ENCODE peak calls at places on chromosomes 1 and 21, in ten cellular contexts. One of them, this sample, is unnamed.

GRCh38 chr1:44237721-44238457 is 24.6 kb downstream of the DMAP1 start:
- DNase-seq in BE2C: peak
- DNase-seq in heart left ventricle: no peak
- DNase-seq in PC-9: no peak
- DNase-seq in lower leg skin: no peak
- DNase-seq in fibroblast of lung: peak
- DNase-seq in fibroblast of mammary gland: peak
- DNase-seq in gastrocnemius medialis: peak
- DNase-seq in psoas muscle: no peak
- DNase-seq in PC-3: no peak
- DNase-seq in this sample: no peak

GRCh38 chr1:27473755-27474154 is 16.2 kb downstream of the WASF2 start:
- DNase-seq in PC-9: no peak
- DNase-seq in psoas muscle: no peak
- DNase-seq in heart left ventricle: no peak
- DNase-seq in lower leg skin: no peak
- DNase-seq in gastrocnemius medialis: no peak
- DNase-seq in BE2C: no peak
- DNase-seq in fibroblast of mammary gland: no peak
- DNase-seq in PC-3: no peak
- DNase-seq in fibroblast of lung: peak
- DNase-seq in this sample: no peak

GRCh38 chr1:198167436-198167934 is 10.7 kb downstream of the NEK7 start:
- DNase-seq in fibroblast of lung: peak
- DNase-seq in PC-3: peak
- DNase-seq in psoas muscle: no peak
- DNase-seq in BE2C: no peak
- DNase-seq in PC-9: no peak
- DNase-seq in fibroblast of mammary gland: peak
- DNase-seq in lower leg skin: no peak
- DNase-seq in heart left ventricle: no peak
- DNase-seq in gastrocnemius medialis: peak
- DNase-seq in this sample: no peak

GRCh38 chr1:190226006-190226405 is 251.7 kb downstream of the BRINP3 start:
- DNase-seq in fibroblast of lung: no peak
- DNase-seq in PC-3: no peak
- DNase-seq in lower leg skin: no peak
- DNase-seq in psoas muscle: no peak
- DNase-seq in BE2C: no peak
- DNase-seq in fibroblast of mammary gland: no peak
- DNase-seq in gastrocnemius medialis: no peak
- DNase-seq in heart left ventricle: no peak
- DNase-seq in PC-9: no peak
- DNase-seq in this sample: no peak

GRCh38 chr1:165025805-165026204 is 330.7 kb downstream of the LMX1A start:
- DNase-seq in PC-9: no peak
- DNase-seq in gastrocnemius medialis: no peak
- DNase-seq in heart left ventricle: no peak
- DNase-seq in psoas muscle: no peak
- DNase-seq in fibroblast of mammary gland: no peak
- DNase-seq in BE2C: no peak
- DNase-seq in lower leg skin: no peak
- DNase-seq in PC-3: no peak
- DNase-seq in fibroblast of lung: no peak
- DNase-seq in this sample: no peak

GRCh38 chr1:229015791-229016190 is 255.1 kb upstream of the RAB4A start:
- DNase-seq in fibroblast of lung: no peak
- DNase-seq in psoas muscle: peak
- DNase-seq in lower leg skin: no peak
- DNase-seq in fibroblast of mammary gland: no peak
- DNase-seq in BE2C: no peak
- DNase-seq in PC-9: no peak
- DNase-seq in PC-3: no peak
- DNase-seq in heart left ventricle: no peak
- DNase-seq in gastrocnemius medialis: peak
- DNase-seq in this sample: no peak

GRCh38 chr1:244074559-244075171 is 23.6 kb downstream of the ZBTB18 start:
- DNase-seq in PC-3: no peak
- DNase-seq in gastrocnemius medialis: no peak
- DNase-seq in PC-9: no peak
- DNase-seq in BE2C: no peak
- DNase-seq in lower leg skin: no peak
- DNase-seq in psoas muscle: no peak
- DNase-seq in fibroblast of mammary gland: no peak
- DNase-seq in fibroblast of lung: no peak
- DNase-seq in heart left ventricle: no peak
- DNase-seq in this sample: no peak

GRCh38 chr21:14096172-14096571 is 114.6 kb downstream of the LIPI start:
- DNase-seq in BE2C: no peak
- DNase-seq in fibroblast of mammary gland: no peak
- DNase-seq in psoas muscle: no peak
- DNase-seq in PC-9: no peak
- DNase-seq in gastrocnemius medialis: no peak
- DNase-seq in fibroblast of lung: no peak
- DNase-seq in PC-3: no peak
- DNase-seq in heart left ventricle: no peak
- DNase-seq in lower leg skin: no peak
- DNase-seq in this sample: no peak

GRCh38 chr1:152110365-152110859 is 4.8 kb downstream of the TCHH start:
- DNase-seq in PC-9: peak
- DNase-seq in BE2C: no peak
- DNase-seq in lower leg skin: no peak
- DNase-seq in gastrocnemius medialis: no peak
- DNase-seq in fibroblast of lung: peak
- DNase-seq in psoas muscle: peak
- DNase-seq in fibroblast of mammary gland: peak
- DNase-seq in PC-3: peak
- DNase-seq in heart left ventricle: peak
- DNase-seq in this sample: no peak

GRCh38 chr1:53654216-53655210 is 84.5 kb downstream of the GLIS1 start:
- DNase-seq in psoas muscle: no peak
- DNase-seq in PC-3: no peak
- DNase-seq in BE2C: no peak
- DNase-seq in gastrocnemius medialis: no peak
- DNase-seq in lower leg skin: no peak
- DNase-seq in fibroblast of mammary gland: peak
- DNase-seq in fibroblast of lung: peak
- DNase-seq in PC-9: no peak
- DNase-seq in heart left ventricle: no peak
- DNase-seq in this sample: no peak

GRCh38 chr1:92484472-92485373 is 2.0 kb downstream of the GFI1 start:
- DNase-seq in PC-3: peak
- DNase-seq in fibroblast of mammary gland: no peak
- DNase-seq in lower leg skin: no peak
- DNase-seq in fibroblast of lung: no peak
- DNase-seq in psoas muscle: peak
- DNase-seq in gastrocnemius medialis: no peak
- DNase-seq in PC-9: peak
- DNase-seq in heart left ventricle: no peak
- DNase-seq in BE2C: peak
- DNase-seq in this sample: no peak

GRCh38 chr1:58585591-58586151 is 8.6 kb upstream of the TACSTD2 start:
- DNase-seq in BE2C: no peak
- DNase-seq in PC-9: no peak
- DNase-seq in fibroblast of lung: peak
- DNase-seq in PC-3: peak
- DNase-seq in gastrocnemius medialis: no peak
- DNase-seq in heart left ventricle: no peak
- DNase-seq in lower leg skin: no peak
- DNase-seq in psoas muscle: no peak
- DNase-seq in fibroblast of mammary gland: peak
- DNase-seq in this sample: no peak

GRCh38 chr1:110235839-110236682 is 25.9 kb downstream of the KCNC4 start:
- DNase-seq in gastrocnemius medialis: no peak
- DNase-seq in BE2C: no peak
- DNase-seq in fibroblast of lung: peak
- DNase-seq in heart left ventricle: no peak
- DNase-seq in PC-3: peak
- DNase-seq in fibroblast of mammary gland: peak
- DNase-seq in PC-9: peak
- DNase-seq in lower leg skin: no peak
- DNase-seq in psoas muscle: no peak
- DNase-seq in this sample: no peak

GRCh38 chr21:45436371-45437040 is 31.5 kb downstream of the COL18A1 start:
- DNase-seq in PC-3: no peak
- DNase-seq in lower leg skin: no peak
- DNase-seq in BE2C: no peak
- DNase-seq in fibroblast of lung: no peak
- DNase-seq in gastrocnemius medialis: no peak
- DNase-seq in fibroblast of mammary gland: no peak
- DNase-seq in psoas muscle: no peak
- DNase-seq in heart left ventricle: no peak
- DNase-seq in PC-9: no peak
- DNase-seq in this sample: no peak

GRCh38 chr1:24254783-24255182 is 64.4 kb upstream of the GRHL3 start:
- DNase-seq in fibroblast of mammary gland: no peak
- DNase-seq in fibroblast of lung: no peak
- DNase-seq in psoas muscle: no peak
- DNase-seq in gastrocnemius medialis: no peak
- DNase-seq in heart left ventricle: no peak
- DNase-seq in PC-3: no peak
- DNase-seq in PC-9: no peak
- DNase-seq in lower leg skin: no peak
- DNase-seq in BE2C: peak
- DNase-seq in this sample: no peak

GRCh38 chr1:183210678-183211077 is 24.6 kb downstream of the LAMC2 start:
- DNase-seq in psoas muscle: no peak
- DNase-seq in PC-3: no peak
- DNase-seq in gastrocnemius medialis: no peak
- DNase-seq in heart left ventricle: no peak
- DNase-seq in PC-9: no peak
- DNase-seq in fibroblast of mammary gland: no peak
- DNase-seq in lower leg skin: no peak
- DNase-seq in BE2C: no peak
- DNase-seq in fibroblast of lung: no peak
- DNase-seq in this sample: no peak

GRCh38 chr1:151728151-151728711 is 6.9 kb downstream of the RIIAD1 start:
- DNase-seq in fibroblast of mammary gland: peak
- DNase-seq in psoas muscle: no peak
- DNase-seq in lower leg skin: no peak
- DNase-seq in BE2C: peak
- DNase-seq in gastrocnemius medialis: no peak
- DNase-seq in fibroblast of lung: peak
- DNase-seq in heart left ventricle: no peak
- DNase-seq in PC-3: no peak
- DNase-seq in PC-9: no peak
- DNase-seq in this sample: no peak

GRCh38 chr1:101200513-101200912 is 36.3 kb upstream of the S1PR1 start:
- DNase-seq in PC-3: peak
- DNase-seq in gastrocnemius medialis: no peak
- DNase-seq in psoas muscle: no peak
- DNase-seq in PC-9: peak
- DNase-seq in heart left ventricle: no peak
- DNase-seq in lower leg skin: no peak
- DNase-seq in BE2C: no peak
- DNase-seq in fibroblast of lung: peak
- DNase-seq in fibroblast of mammary gland: peak
- DNase-seq in this sample: peak

DNA sequence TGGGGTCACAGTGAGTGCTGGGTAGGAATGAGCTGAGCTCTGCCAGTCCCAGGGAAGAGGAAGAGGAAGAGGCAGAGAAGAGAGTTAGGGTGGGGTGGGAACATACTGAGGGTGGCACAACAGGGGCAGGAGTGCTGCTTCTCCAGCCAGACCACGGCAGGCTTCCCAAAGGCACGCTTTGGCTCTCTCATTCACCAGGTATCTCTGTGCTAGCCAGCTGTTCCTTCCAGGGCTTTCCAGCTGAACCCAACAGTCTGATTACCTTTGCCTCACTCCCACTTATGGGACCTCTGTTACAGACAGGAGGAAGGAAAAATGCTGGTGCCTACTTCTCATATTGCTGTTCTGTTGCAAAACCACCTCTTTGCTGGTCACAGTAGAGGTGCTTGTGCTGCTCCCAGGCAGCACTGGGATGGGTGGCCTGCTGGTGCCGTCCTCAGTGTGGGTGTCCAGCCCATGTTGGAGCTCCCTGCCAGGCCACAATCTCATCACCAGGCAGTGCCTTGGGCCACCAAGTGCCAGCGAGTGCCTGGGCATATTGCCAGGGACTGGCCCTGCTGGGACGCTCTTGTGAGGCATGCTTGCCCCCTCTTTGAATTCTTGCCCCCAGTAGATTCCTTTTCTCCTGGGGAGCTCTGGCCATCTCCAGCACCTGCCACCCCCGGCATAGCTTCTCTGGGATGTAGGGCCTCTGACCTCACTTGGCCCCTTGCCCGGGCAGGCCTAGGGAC is 2.1 kb downstream of the ADORA1 start:
- DNase-seq in BE2C: peak
- DNase-seq in fibroblast of mammary gland: no peak
- DNase-seq in psoas muscle: peak
- DNase-seq in lower leg skin: no peak
- DNase-seq in fibroblast of lung: no peak
- DNase-seq in heart left ventricle: peak
- DNase-seq in PC-9: peak
- DNase-seq in gastrocnemius medialis: peak
- DNase-seq in PC-3: no peak
- DNase-seq in this sample: no peak
- H3K4me3 ChIP-seq in BE2C: no peak
- H3K4me3 ChIP-seq in fibroblast of mammary gland: no peak
- H3K4me3 ChIP-seq in psoas muscle: peak
- H3K4me3 ChIP-seq in lower leg skin: no peak
- H3K4me3 ChIP-seq in fibroblast of lung: no peak
- H3K4me3 ChIP-seq in heart left ventricle: no peak
- H3K4me3 ChIP-seq in PC-9: peak
- H3K4me3 ChIP-seq in gastrocnemius medialis: no peak
- H3K4me3 ChIP-seq in PC-3: no peak
- H3K4me3 ChIP-seq in this sample: peak

GRCh38 chr1:168823988-168824387 is 95.0 kb upstream of the DPT start:
- DNase-seq in fibroblast of mammary gland: no peak
- DNase-seq in gastrocnemius medialis: no peak
- DNase-seq in PC-3: no peak
- DNase-seq in PC-9: no peak
- DNase-seq in lower leg skin: no peak
- DNase-seq in BE2C: no peak
- DNase-seq in fibroblast of lung: no peak
- DNase-seq in psoas muscle: no peak
- DNase-seq in heart left ventricle: no peak
- DNase-seq in this sample: no peak
- TF ChIP-seq CTCF in fibroblast of mammary gland: no peak
- TF ChIP-seq CTCF in gastrocnemius medialis: no peak
- TF ChIP-seq CTCF in PC-3: no peak
- TF ChIP-seq CTCF in PC-9: no peak
- TF ChIP-seq CTCF in lower leg skin: no peak
- TF ChIP-seq CTCF in BE2C: no peak
- TF ChIP-seq CTCF in fibroblast of lung: no peak
- TF ChIP-seq CTCF in psoas muscle: no peak
- TF ChIP-seq CTCF in heart left ventricle: no peak
- TF ChIP-seq CTCF in this sample: no peak

GRCh38 chr1:14439015-14439414 is 159.5 kb upstream of the KAZN start:
- DNase-seq in fibroblast of mammary gland: peak
- DNase-seq in gastrocnemius medialis: no peak
- DNase-seq in heart left ventricle: no peak
- DNase-seq in BE2C: no peak
- DNase-seq in fibroblast of lung: peak
- DNase-seq in psoas muscle: no peak
- DNase-seq in PC-9: no peak
- DNase-seq in PC-3: no peak
- DNase-seq in lower leg skin: no peak
- DNase-seq in this sample: no peak
- H3K4me3 ChIP-seq in fibroblast of mammary gland: no peak
- H3K4me3 ChIP-seq in gastrocnemius medialis: no peak
- H3K4me3 ChIP-seq in heart left ventricle: no peak
- H3K4me3 ChIP-seq in BE2C: no peak
- H3K4me3 ChIP-seq in fibroblast of lung: no peak
- H3K4me3 ChIP-seq in psoas muscle: no peak
- H3K4me3 ChIP-seq in PC-9: no peak
- H3K4me3 ChIP-seq in PC-3: no peak
- H3K4me3 ChIP-seq in lower leg skin: no peak
- H3K4me3 ChIP-seq in this sample: no peak

GRCh38 chr21:16159971-16160350 is 430.2 kb downstream of the USP25 start:
- DNase-seq in PC-3: no peak
- DNase-seq in PC-9: no peak
- DNase-seq in gastrocnemius medialis: no peak
- DNase-seq in lower leg skin: no peak
- DNase-seq in fibroblast of lung: no peak
- DNase-seq in fibroblast of mammary gland: no peak
- DNase-seq in heart left ventricle: no peak
- DNase-seq in psoas muscle: no peak
- DNase-seq in BE2C: no peak
- DNase-seq in this sample: no peak
- TF ChIP-seq CTCF in PC-3: no peak
- TF ChIP-seq CTCF in PC-9: no peak
- TF ChIP-seq CTCF in gastrocnemius medialis: no peak
- TF ChIP-seq CTCF in lower leg skin: no peak
- TF ChIP-seq CTCF in fibroblast of lung: no peak
- TF ChIP-seq CTCF in fibroblast of mammary gland: no peak
- TF ChIP-seq CTCF in heart left ventricle: no peak
- TF ChIP-seq CTCF in psoas muscle: no peak
- TF ChIP-seq CTCF in BE2C: no peak
- TF ChIP-seq CTCF in this sample: no peak